ENCODE peak calls at places on chromosome 17, in eight cellular contexts. E, J, R, Q, T, A, Z and V are unnamed samples.

GRCh38 chr17:27949304-27949703 is 56.1 kb upstream of the LYRM9 start:
- DNase-seq in E (no peak), J (no peak), R (no peak), Q (no peak), T (no peak), A (no peak), Z (no peak), V (no peak)

GRCh38 chr17:79699386-79700036 is 31.2 kb upstream of the ENPP7 start:
- DNase-seq in E (no peak), J (no peak), R (no peak), Q (no peak), T (no peak), A (no peak), Z (no peak), V (no peak)

GRCh38 chr17:38733315-38734234 is 3.4 kb downstream of the CISD3 start:
- DNase-seq in E (no peak), J (no peak), R (peak; percentile 15), Q (no peak), T (no peak), A (no peak), Z (no peak), V (no peak)

GRCh38 chr17:1067282-1067956 is 70.5 kb downstream of the TIMM22 start:
- DNase-seq in E (no peak), J (no peak), R (no peak), Q (no peak), T (no peak), A (no peak), Z (no peak), V (no peak)

GRCh38 chr17:29084476-29085148 is 41.7 kb downstream of the PIPOX start:
- DNase-seq in E (no peak), J (peak; percentile 78), R (peak; percentile 95), Q (peak; percentile 36), T (peak; percentile 22), A (no peak), Z (peak; percentile 55), V (no peak)

GRCh38 chr17:28550858-28551257 is 1.6 kb downstream of the UNC119 start:
- DNase-seq in E (no peak), J (no peak), R (no peak), Q (no peak), T (no peak), A (no peak), Z (no peak), V (no peak)

GRCh38 chr17:48499248-48499647 is 31.6 kb downstream of the HOXB1 start:
- DNase-seq in E (no peak), J (no peak), R (no peak), Q (no peak), T (peak; percentile 38), A (no peak), Z (peak; percentile 72), V (no peak)

GRCh38 chr17:57954421-57955182 is 610 bp downstream of the CUEDC1 start:
- DNase-seq in E (no peak), J (peak; percentile 31), R (peak; percentile 45), Q (peak; percentile 19), T (peak; percentile 90), A (peak; percentile 62), Z (peak; percentile 46), V (no peak)

GRCh38 chr17:7233701-7234099 is 617 bp downstream of the DVL2 start:
- DNase-seq in E (no peak), J (no peak), R (no peak), Q (no peak), T (no peak), A (no peak), Z (no peak), V (no peak)

GRCh38 chr17:48715496-48716399 is 6.6 kb downstream of the PRAC1 start:
- DNase-seq in E (no peak), J (peak; percentile 59), R (no peak), Q (no peak), T (no peak), A (no peak), Z (no peak), V (no peak)

GRCh38 chr17:58032691-58033415 is 25.8 kb upstream of the SRSF1 start:
- DNase-seq in E (no peak), J (no peak), R (no peak), Q (no peak), T (no peak), A (no peak), Z (no peak), V (no peak)

GRCh38 chr17:27958708-27959381 is 65.7 kb upstream of the LYRM9 start:
- DNase-seq in E (no peak), J (no peak), R (no peak), Q (no peak), T (no peak), A (no peak), Z (no peak), V (no peak)

GRCh38 chr17:17724307-17724921 is 43.2 kb downstream of the RAI1 start:
- DNase-seq in E (no peak), J (no peak), R (no peak), Q (peak; percentile 26), T (peak; percentile 59), A (peak; percentile 86), Z (peak; percentile 54), V (no peak)

GRCh38 chr17:44557653-44558285 is 485 bp downstream of the FZD2 start:
- DNase-seq in E (no peak), J (peak; percentile 19), R (no peak), Q (no peak), T (peak; percentile 65), A (no peak), Z (peak; percentile 72), V (no peak)

GRCh38 chr17:76268015-76268749 is 3.0 kb downstream of the UBALD2 start:
- DNase-seq in E (no peak), J (no peak), R (peak; percentile 67), Q (no peak), T (peak; percentile 81), A (no peak), Z (peak; percentile 45), V (no peak)

GRCh38 chr17:40819528-40820125 is 2.8 kb downstream of the KRT10 start:
- DNase-seq in E (no peak), J (no peak), R (no peak), Q (no peak), T (peak; percentile 28), A (no peak), Z (peak; percentile 20), V (no peak)

GRCh38 chr17:31830971-31831755 is 27.9 kb downstream of the COPRS start:
- DNase-seq in E (no peak), J (no peak), R (no peak), Q (no peak), T (peak; percentile 64), A (no peak), Z (peak; percentile 56), V (no peak)

GRCh38 chr17:46039592-46040186 is 40.6 kb downstream of the STH start:
- DNase-seq in E (no peak), J (no peak), R (no peak), Q (no peak), T (no peak), A (no peak), Z (no peak), V (no peak)

GRCh38 chr17:42781639-42782401 is 1.4 kb downstream of the WNK4 start:
- DNase-seq in E (no peak), J (no peak), R (no peak), Q (no peak), T (peak; percentile 32), A (no peak), Z (no peak), V (no peak)

GRCh38 chr17:57663326-57664070 is 81.6 kb downstream of the CCDC182 start:
- DNase-seq in E (no peak), J (no peak), R (no peak), Q (no peak), T (peak; percentile 25), A (no peak), Z (no peak), V (no peak)

GRCh38 chr17:66748578-66748977 is 86.3 kb upstream of the CACNG5 start:
- DNase-seq in E (no peak), J (no peak), R (no peak), Q (no peak), T (no peak), A (no peak), Z (no peak), V (no peak)

GRCh38 chr17:41520821-41521521 is 2.3 kb upstream of the KRT15 start:
- DNase-seq in E (no peak), J (peak; percentile 92), R (peak; percentile 41), Q (peak; percentile 24), T (peak; percentile 29), A (no peak), Z (no peak), V (no peak)

GRCh38 chr17:45299311-45299710 is 17.5 kb downstream of the MAP3K14 start:
- DNase-seq in E (no peak), J (no peak), R (no peak), Q (no peak), T (no peak), A (no peak), Z (no peak), V (no peak)

GRCh38 chr17:38912221-38912813 is 13.1 kb upstream of the LASP1NB start:
- DNase-seq in E (no peak), J (no peak), R (no peak), Q (no peak), T (peak; percentile 41), A (no peak), Z (no peak), V (no peak)

GRCh38 chr17:50668025-50668837 is 33.5 kb downstream of the ABCC3 start:
- DNase-seq in E (no peak), J (no peak), R (no peak), Q (no peak), T (peak; percentile 75), A (no peak), Z (peak; percentile 41), V (no peak)

GRCh38 chr17:74493381-74493833 is 27.0 kb downstream of the CD300A start:
- DNase-seq in E (no peak), J (peak; percentile 28), R (peak; percentile 70), Q (peak; percentile 51), T (peak; percentile 30), A (peak; percentile 71), Z (peak; percentile 45), V (no peak)

GRCh38 chr17:9865585-9865984 is 39.5 kb downstream of the RCVRN start:
- DNase-seq in E (no peak), J (no peak), R (no peak), Q (no peak), T (no peak), A (no peak), Z (no peak), V (no peak)

GRCh38 chr17:18182190-18182977 is 1.2 kb upstream of the ALKBH5 start:
- DNase-seq in E (no peak), J (no peak), R (no peak), Q (peak; percentile 33), T (peak; percentile 25), A (peak; percentile 27), Z (no peak), V (no peak)

GRCh38 chr17:42456223-42457106 is 2.2 kb upstream of the ATP6V0A1 start:
- DNase-seq in E (no peak), J (no peak), R (peak; percentile 9), Q (no peak), T (peak; percentile 81), A (no peak), Z (peak; percentile 83), V (no peak)

GRCh38 chr17:79330229-79330628 is 255.6 kb downstream of the ENGASE start:
- DNase-seq in E (no peak), J (no peak), R (no peak), Q (no peak), T (no peak), A (no peak), Z (no peak), V (no peak)

GRCh38 chr17:17767096-17767470 is 69.7 kb downstream of the SREBF1 start:
- DNase-seq in E (no peak), J (no peak), R (no peak), Q (no peak), T (peak; percentile 64), A (peak; percentile 57), Z (peak; percentile 22), V (no peak)

GRCh38 chr17:47686276-47686635 is 7.7 kb upstream of the TBKBP1 start:
- DNase-seq in E (no peak), J (no peak), R (no peak), Q (no peak), T (peak; percentile 53), A (no peak), Z (peak; percentile 58), V (no peak)

GRCh38 chr17:39213852-39214251 is 11.9 kb downstream of the STAC2 start:
- DNase-seq in E (no peak), J (no peak), R (no peak), Q (no peak), T (peak; percentile 45), A (no peak), Z (peak; percentile 22), V (no peak)

GRCh38 chr17:80785477-80786178 is 206.0 kb upstream of the CHMP6 start:
- DNase-seq in E (no peak), J (no peak), R (no peak), Q (no peak), T (no peak), A (no peak), Z (no peak), V (no peak)